ENCODE peak calls at places on chromosomes 5 and 9, in ten cellular contexts. P is AG08396; G is testis; T is dorsolateral prefrontal cortex; D is NCI-H345; C is cardiac muscle cell; K is activated CD4-positive, alpha-beta T cell treated with anti-CD3 and anti-CD28 coated beads, Interleukin-2, amount 50 U/mL, for 4 hours; S is HTR-8/SVneo; E is NCI-H1092; X is kidney epithelial cell. O is an unnamed sample.

GRCh38 chr9:87337335-87338074 is 160.2 kb upstream of the DAPK1 start:
- DNase-seq in P (no peak), G (peak; percentile 46), T (no peak), D (no peak), C (peak; percentile 72), K (no peak), S (peak; percentile 24), E (peak; percentile 25), X (peak; percentile 41), O (no peak)

GRCh38 chr5:32311404-32312193 is 1.1 kb downstream of the MTMR12 start:
- DNase-seq in P (no peak), G (peak; percentile 51), T (no peak), D (no peak), C (no peak), K (no peak), S (no peak), E (no peak), X (no peak), O (no peak)

GRCh38 chr5:388266-389196 is 54.4 kb upstream of the EXOC3 start:
- DNase-seq in P (no peak), G (peak; percentile 8), T (no peak), D (no peak), C (no peak), K (no peak), S (no peak), E (no peak), X (no peak), O (no peak)

GRCh38 chr5:151158287-151158661 is 695 bp upstream of the ANXA6 start:
- DNase-seq in P (no peak), G (peak; percentile 56), T (no peak), D (no peak), C (peak; percentile 59), K (no peak), S (no peak), E (no peak), X (no peak), O (no peak)

GRCh38 chr9:116959775-116960174 is 272.7 kb downstream of the TRIM32 start:
- DNase-seq in P (peak; percentile 31), G (peak; percentile 38), T (no peak), D (no peak), C (no peak), K (no peak), S (no peak), E (no peak), X (no peak), O (no peak)

GRCh38 chr5:153952893-153953292 is 85.8 kb downstream of the FAM114A2 start:
- DNase-seq in P (no peak), G (no peak), T (no peak), D (no peak), C (no peak), K (no peak), S (no peak), E (no peak), X (no peak), O (no peak)

GRCh38 chr9:18606831-18607230 is 132.9 kb downstream of the ADAMTSL1 start:
- DNase-seq in P (no peak), G (no peak), T (no peak), D (peak; percentile 64), C (peak; percentile 71), K (no peak), S (no peak), E (peak; percentile 36), X (no peak), O (no peak)

GRCh38 chr5:176693477-176693851 is 46.2 kb downstream of the TSPAN17 start:
- DNase-seq in P (no peak), G (peak; percentile 47), T (no peak), D (no peak), C (peak; percentile 55), K (no peak), S (no peak), E (no peak), X (no peak), O (no peak)

GRCh38 chr9:114798793-114799427 is 6.9 kb downstream of the TNFSF15 start:
- DNase-seq in P (no peak), G (no peak), T (no peak), D (peak; percentile 22), C (no peak), K (no peak), S (no peak), E (no peak), X (no peak), O (no peak)

GRCh38 chr9:110351009-110351467 is 13.4 kb upstream of the TXNDC8 start:
- DNase-seq in P (peak; percentile 52), G (no peak), T (no peak), D (no peak), C (peak; percentile 62), K (no peak), S (peak; percentile 38), E (no peak), X (no peak), O (no peak)

GRCh38 chr9:114616684-114617520 is 5.8 kb downstream of the TMEM268 start:
- DNase-seq in P (no peak), G (peak; percentile 57), T (no peak), D (peak; percentile 21), C (no peak), K (no peak), S (no peak), E (no peak), X (no peak), O (no peak)

GRCh38 chr9:131743501-131743900 is 3.6 kb upstream of the RAPGEF1 start:
- DNase-seq in P (no peak), G (no peak), T (no peak), D (no peak), C (no peak), K (no peak), S (no peak), E (no peak), X (no peak), O (no peak)

GRCh38 chr9:127776195-127776918 is 2.1 kb downstream of the SH2D3C start:
- DNase-seq in P (no peak), G (no peak), T (no peak), D (no peak), C (no peak), K (peak; percentile 72), S (no peak), E (no peak), X (no peak), O (no peak)

GRCh38 chr5:169544264-169544950 is 39.2 kb upstream of the SPDL1 start:
- DNase-seq in P (no peak), G (no peak), T (no peak), D (no peak), C (no peak), K (no peak), S (no peak), E (no peak), X (no peak), O (no peak)

GRCh38 chr5:164235176-164235914 is 729.9 kb downstream of the MAT2B start:
- DNase-seq in P (no peak), G (no peak), T (no peak), D (no peak), C (peak; percentile 93), K (no peak), S (peak; percentile 17), E (no peak), X (peak; percentile 25), O (peak; percentile 86)

GRCh38 chr9:78682206-78682605 is 385.3 kb downstream of the PSAT1 start:
- DNase-seq in P (no peak), G (no peak), T (no peak), D (no peak), C (no peak), K (no peak), S (no peak), E (no peak), X (no peak), O (peak; percentile 55)

GRCh38 chr5:148179234-148179824 is 11.0 kb downstream of the SPINK14 start:
- DNase-seq in P (peak; percentile 4), G (no peak), T (no peak), D (peak; percentile 69), C (peak; percentile 85), K (no peak), S (no peak), E (peak; percentile 8), X (peak; percentile 16), O (peak; percentile 30)